ENCODE peak calls at places on chromosomes 13 and 19, in nine cellular contexts. L is ovary; B is CD4-positive, alpha-beta memory T cell; V is small intestine; H is neural progenitor cell; R is suprapubic skin; M is left ventricle myocardium inferior; I is uterus; S is right lobe of liver. F is an unnamed sample.
A peak's percentile ranks its signal among the peaks of the same experiment; 100 is the strongest.

GRCh38 chr19:497861-498590 is 1.7 kb downstream of the MADCAM1 start:
- DNase-seq in I (no peak), B (no peak), M (no peak), H (no peak), R (no peak), S (no peak), L (no peak), V (no peak), F (no peak)

GRCh38 chr13:29511980-29512379 is 83.5 kb downstream of the SLC7A1 start:
- DNase-seq in B (no peak), R (peak; percentile 82), S (no peak), V (no peak), L (no peak), H (no peak), I (peak; percentile 82), M (no peak), F (no peak)

GRCh38 chr13:46908511-46908910 is 11.7 kb upstream of the HTR2A start:
- DNase-seq in H (no peak), I (no peak), S (no peak), V (no peak), R (no peak), L (no peak), M (no peak), B (no peak), F (no peak)

GRCh38 chr19:37243206-37243632 is 25.2 kb downstream of the ZNF383 start:
- DNase-seq in R (no peak), V (no peak), H (no peak), I (no peak), B (no peak), L (no peak), S (no peak), M (no peak), F (no peak)

GRCh38 chr13:90868321-90868920 is 479.1 kb upstream of the MIR17HG start:
- DNase-seq in S (no peak), H (peak; percentile 31), R (no peak), M (no peak), B (no peak), V (peak; percentile 4), L (no peak), I (no peak), F (no peak)

GRCh38 chr19:8094336-8094735 is 41.8 kb downstream of the CCL25 start:
- DNase-seq in V (no peak), M (no peak), I (no peak), L (no peak), S (no peak), B (no peak), H (no peak), R (no peak), F (no peak)

GRCh38 chr19:1155352-1156304 is 18.4 kb downstream of the SBNO2 start:
- DNase-seq in R (no peak), I (no peak), B (no peak), M (no peak), S (peak; percentile 77), L (no peak), V (no peak), H (no peak), F (no peak)

GRCh38 chr19:1074512-1075283 is 7.7 kb downstream of the ARHGAP45 start:
- DNase-seq in L (peak; percentile 70), M (peak; percentile 86), I (no peak), B (peak; percentile 93), R (peak; percentile 91), S (peak; percentile 83), V (peak; percentile 85), H (no peak), F (peak; percentile 93)

GRCh38 chr13:21341637-21342422 is 117.3 kb downstream of the ZDHHC20 start:
- DNase-seq in L (no peak), S (no peak), M (no peak), I (no peak), V (no peak), B (no peak), R (no peak), H (no peak), F (no peak)

GRCh38 chr13:21343659-21344058 is 115.4 kb downstream of the ZDHHC20 start:
- DNase-seq in L (no peak), R (no peak), S (no peak), B (no peak), H (no peak), V (no peak), M (no peak), I (no peak), F (no peak)

GRCh38 chr13:21344662-21345176 is 114.4 kb downstream of the ZDHHC20 start:
- DNase-seq in B (peak; percentile 32), L (no peak), S (no peak), M (no peak), V (peak; percentile 11), H (no peak), R (no peak), I (no peak), F (no peak)

GRCh38 chr13:21338651-21339278 is 120.3 kb downstream of the ZDHHC20 start:
- DNase-seq in V (no peak), R (no peak), H (peak; percentile 38), I (no peak), B (no peak), M (no peak), L (no peak), S (no peak), F (no peak)

DNA sequence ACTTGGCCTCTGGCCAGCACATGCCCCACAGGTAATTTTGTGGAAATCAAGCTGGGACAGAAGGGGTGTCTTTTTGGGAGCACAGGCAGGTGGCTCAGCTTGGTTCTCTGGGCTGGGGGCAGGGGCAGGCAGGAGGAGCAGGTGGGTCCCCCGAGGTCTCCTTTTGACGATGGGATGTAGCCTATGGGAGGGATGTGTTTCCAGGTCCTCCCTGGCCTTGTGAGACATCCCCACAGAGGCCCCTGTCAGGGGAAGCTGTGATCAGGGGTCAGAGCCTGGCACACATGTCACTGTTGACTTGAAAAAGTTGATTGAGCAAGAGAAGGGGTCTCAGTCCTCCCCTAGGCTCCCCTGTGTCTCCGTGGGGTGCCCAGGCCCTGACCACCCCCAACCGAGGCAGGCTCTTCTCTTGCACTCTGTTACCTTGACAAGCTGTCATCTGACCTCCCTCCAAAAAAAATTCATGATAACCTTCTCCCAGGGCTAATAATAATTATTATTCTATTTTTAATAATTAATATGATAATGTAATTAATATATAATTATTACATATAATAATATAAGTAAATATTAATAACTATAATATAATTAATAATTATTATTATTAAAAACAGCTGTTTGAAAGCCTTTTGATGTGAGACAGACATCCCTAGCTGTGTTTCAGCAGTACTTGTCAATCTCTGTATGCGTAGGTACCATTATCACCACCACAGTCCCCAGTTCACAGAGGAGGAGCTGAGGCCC is 116.2 kb downstream of the ZDHHC20 start:
- DNase-seq in V (no peak), H (no peak), L (no peak), S (no peak), M (no peak), B (no peak), I (no peak), R (no peak), F (no peak)
- H3K4me3 ChIP-seq in V (no peak overlapping the region), H (no peak overlapping the region), L (no peak overlapping the region), S (no peak overlapping the region), M (no peak overlapping the region), B (no peak overlapping the region), I (no peak overlapping the region), R (no peak overlapping the region), F (no peak overlapping the region)

GRCh38 chr13:19156013-19156825 is 25.4 kb downstream of the TUBA3C start:
- DNase-seq in L (no peak), B (no peak), H (no peak), R (no peak), V (no peak), I (no peak), S (no peak), M (no peak), F (no peak)

GRCh38 chr13:19154843-19155242 is 26.8 kb downstream of the TUBA3C start:
- DNase-seq in S (no peak), H (no peak), B (no peak), V (no peak), L (no peak), I (no peak), R (no peak), M (no peak), F (no peak)

GRCh38 chr13:19153782-19154450 is 27.7 kb downstream of the TUBA3C start:
- DNase-seq in R (no peak), H (no peak), I (no peak), M (no peak), S (no peak), L (no peak), V (no peak), B (no peak), F (no peak)

GRCh38 chr13:19157461-19157860 is 24.2 kb downstream of the TUBA3C start:
- DNase-seq in I (no peak), S (no peak), H (no peak), R (no peak), M (no peak), V (no peak), L (no peak), B (no peak), F (no peak)

GRCh38 chr13:19155321-19155861 is 26.2 kb downstream of the TUBA3C start:
- DNase-seq in M (no peak), V (no peak), L (no peak), S (no peak), H (no peak), I (no peak), B (no peak), R (no peak), F (no peak)
- H3K9me3 ChIP-seq in M (no peaks in the 10 kb centered on the region), V (no peaks in the 10 kb centered on the region), L (no peaks in the 10 kb centered on the region), S (no peaks in the 10 kb centered on the region), H (peaks cover 7% of the 10 kb centered on the region), I (no peaks in the 10 kb centered on the region), B (no peaks in the 10 kb centered on the region), R (no peaks in the 10 kb centered on the region), F (no peaks in the 10 kb centered on the region)

GRCh38 chr19:3336351-3336679 is 30.1 kb upstream of the NFIC start:
- DNase-seq in I (no peak), M (no peak), R (no peak), L (no peak), S (no peak), V (no peak), B (no peak), H (no peak), F (no peak)

GRCh38 chr19:3340340-3340739 is 26.0 kb upstream of the NFIC start:
- DNase-seq in S (no peak), M (no peak), R (no peak), I (no peak), L (no peak), B (no peak), H (no peak), V (no peak), F (no peak)

GRCh38 chr19:3335431-3336350 is 30.7 kb upstream of the NFIC start:
- DNase-seq in V (peak; percentile 54), L (peak; percentile 71), S (peak; percentile 86), B (no peak), H (no peak), R (peak; percentile 80), M (peak; percentile 66), I (peak; percentile 54), F (peak; percentile 81)

GRCh38 chr19:3336680-3337523 is 29.5 kb upstream of the NFIC start:
- DNase-seq in R (peak; percentile 92), B (no peak), H (no peak), V (peak; percentile 89), M (peak; percentile 90), L (peak; percentile 97), S (peak; percentile 97), I (peak; percentile 91), F (peak; percentile 96)

GRCh38 chr19:3338541-3339181 is 27.7 kb upstream of the NFIC start:
- DNase-seq in V (peak; percentile 84), S (peak; percentile 82), I (peak; percentile 37), H (no peak), B (peak; percentile 63), L (peak; percentile 59), M (peak; percentile 32), R (no peak), F (peak; percentile 67)
- H3K27me3 ChIP-seq in V (no peaks in the 10 kb centered on the region), S (no peaks in the 10 kb centered on the region), I (no peaks in the 10 kb centered on the region), H (peaks cover 52% of the 10 kb centered on the region), B (no peaks in the 10 kb centered on the region), L (no peaks in the 10 kb centered on the region), M (no peaks in the 10 kb centered on the region), R (no peaks in the 10 kb centered on the region), F (no peaks in the 10 kb centered on the region)

DNA sequence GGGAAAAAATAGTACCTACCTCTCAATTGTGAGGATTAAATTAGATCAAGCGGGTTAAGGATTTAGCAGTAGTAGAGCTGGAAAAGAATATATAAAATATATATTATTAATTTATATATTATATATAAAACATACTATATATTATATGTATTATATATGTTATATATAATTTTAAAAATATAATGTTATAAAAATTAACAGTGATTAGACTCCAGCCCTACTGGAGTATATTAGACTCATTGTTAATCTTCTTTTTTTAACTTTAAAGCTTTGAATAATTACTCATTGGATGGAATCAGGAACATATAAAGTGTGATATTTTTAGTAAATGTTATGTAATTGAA is 380 bp upstream of the MRPL54 start:
- DNase-seq in I (no peak), B (no peak), L (no peak), M (no peak), V (no peak), R (no peak), H (no peak), S (no peak), F (no peak)
- H3K4me3 ChIP-seq in I (peak overlapping the region; percentile 64), B (peak overlapping the region; percentile 98), L (no peak overlapping the region), M (peak overlapping the region; percentile 99), V (no peak overlapping the region), R (peak overlapping the region; percentile 63), H (peak overlapping the region; percentile 89), S (no peak overlapping the region), F (no peak overlapping the region)

F was measured in aorta.